ENCODE peak calls at places on chromosomes 4 and X, in ten cellular contexts. One of them, this sample, is unnamed.

GRCh38 chrX:109740076-109740809 is 7.2 kb upstream of the ACSL4 start:
- DNase-seq in natural killer cell: no peak
- DNase-seq in cerebellum: no peak
- DNase-seq in pancreas: no peak
- DNase-seq in psoas muscle: no peak
- DNase-seq in SW480: no peak
- DNase-seq in activated T-helper 1 cell treated with anti-CD3 and anti-CD28 coated beads, Interleukin-2, amount 50 U/mL, for 16 hours: no peak
- DNase-seq in iris pigment epithelial cell: peak; percentile 84
- DNase-seq in NCI-H446: no peak
- DNase-seq in Right ventricle myocardium inferior: no peak
- DNase-seq in this sample: peak; percentile 69

GRCh38 chr4:26000274-26000950 is 86.4 kb downstream of the SMIM20 start:
- DNase-seq in natural killer cell: no peak
- DNase-seq in cerebellum: no peak
- DNase-seq in pancreas: no peak
- DNase-seq in psoas muscle: no peak
- DNase-seq in SW480: no peak
- DNase-seq in activated T-helper 1 cell treated with anti-CD3 and anti-CD28 coated beads, Interleukin-2, amount 50 U/mL, for 16 hours: no peak
- DNase-seq in iris pigment epithelial cell: peak; percentile 9
- DNase-seq in NCI-H446: no peak
- DNase-seq in Right ventricle myocardium inferior: no peak
- DNase-seq in this sample: no peak

GRCh38 chr4:15894923-15895411 is 43.6 kb downstream of the FGFBP1 start:
- DNase-seq in natural killer cell: no peak
- DNase-seq in cerebellum: no peak
- DNase-seq in pancreas: no peak
- DNase-seq in psoas muscle: no peak
- DNase-seq in SW480: no peak
- DNase-seq in activated T-helper 1 cell treated with anti-CD3 and anti-CD28 coated beads, Interleukin-2, amount 50 U/mL, for 16 hours: no peak
- DNase-seq in iris pigment epithelial cell: peak; percentile 50
- DNase-seq in NCI-H446: no peak
- DNase-seq in Right ventricle myocardium inferior: no peak
- DNase-seq in this sample: peak; percentile 15

GRCh38 chr4:121656269-121656641 is 40.5 kb downstream of the ANXA5 start:
- DNase-seq in natural killer cell: no peak
- DNase-seq in cerebellum: no peak
- DNase-seq in pancreas: no peak
- DNase-seq in psoas muscle: no peak
- DNase-seq in SW480: peak; percentile 56
- DNase-seq in activated T-helper 1 cell treated with anti-CD3 and anti-CD28 coated beads, Interleukin-2, amount 50 U/mL, for 16 hours: no peak
- DNase-seq in iris pigment epithelial cell: peak; percentile 84
- DNase-seq in NCI-H446: peak; percentile 50
- DNase-seq in Right ventricle myocardium inferior: no peak
- DNase-seq in this sample: peak; percentile 35

GRCh38 chrX:142005532-142005931 is 101.8 kb downstream of the MAGEC1 start:
- DNase-seq in natural killer cell: no peak
- DNase-seq in cerebellum: no peak
- DNase-seq in pancreas: no peak
- DNase-seq in psoas muscle: no peak
- DNase-seq in SW480: no peak
- DNase-seq in activated T-helper 1 cell treated with anti-CD3 and anti-CD28 coated beads, Interleukin-2, amount 50 U/mL, for 16 hours: no peak
- DNase-seq in iris pigment epithelial cell: no peak
- DNase-seq in NCI-H446: no peak
- DNase-seq in Right ventricle myocardium inferior: no peak
- DNase-seq in this sample: no peak

GRCh38 chr4:169397762-169398161 is 127.0 kb upstream of the SH3RF1 start:
- DNase-seq in natural killer cell: no peak
- DNase-seq in cerebellum: no peak
- DNase-seq in pancreas: no peak
- DNase-seq in psoas muscle: no peak
- DNase-seq in SW480: no peak
- DNase-seq in activated T-helper 1 cell treated with anti-CD3 and anti-CD28 coated beads, Interleukin-2, amount 50 U/mL, for 16 hours: no peak
- DNase-seq in iris pigment epithelial cell: peak; percentile 65
- DNase-seq in NCI-H446: peak; percentile 13
- DNase-seq in Right ventricle myocardium inferior: no peak
- DNase-seq in this sample: peak; percentile 22

GRCh38 chr4:40294339-40294738 is 40.8 kb upstream of the CHRNA9 start:
- DNase-seq in natural killer cell: no peak
- DNase-seq in cerebellum: no peak
- DNase-seq in pancreas: no peak
- DNase-seq in psoas muscle: no peak
- DNase-seq in SW480: no peak
- DNase-seq in activated T-helper 1 cell treated with anti-CD3 and anti-CD28 coated beads, Interleukin-2, amount 50 U/mL, for 16 hours: no peak
- DNase-seq in iris pigment epithelial cell: no peak
- DNase-seq in NCI-H446: no peak
- DNase-seq in Right ventricle myocardium inferior: no peak
- DNase-seq in this sample: no peak

GRCh38 chrX:3370656-3371055 is 24.2 kb upstream of the MXRA5 start:
- DNase-seq in natural killer cell: no peak
- DNase-seq in cerebellum: no peak
- DNase-seq in pancreas: no peak
- DNase-seq in psoas muscle: no peak
- DNase-seq in SW480: no peak
- DNase-seq in activated T-helper 1 cell treated with anti-CD3 and anti-CD28 coated beads, Interleukin-2, amount 50 U/mL, for 16 hours: no peak
- DNase-seq in iris pigment epithelial cell: no peak
- DNase-seq in NCI-H446: no peak
- DNase-seq in Right ventricle myocardium inferior: no peak
- DNase-seq in this sample: no peak

GRCh38 chr4:64432674-64433073 is 23.4 kb upstream of the TECRL start:
- DNase-seq in natural killer cell: no peak
- DNase-seq in cerebellum: no peak
- DNase-seq in pancreas: no peak
- DNase-seq in psoas muscle: peak; percentile 16
- DNase-seq in SW480: no peak
- DNase-seq in activated T-helper 1 cell treated with anti-CD3 and anti-CD28 coated beads, Interleukin-2, amount 50 U/mL, for 16 hours: no peak
- DNase-seq in iris pigment epithelial cell: no peak
- DNase-seq in NCI-H446: no peak
- DNase-seq in Right ventricle myocardium inferior: no peak
- DNase-seq in this sample: no peak

GRCh38 chr4:146291313-146291712 is 77.0 kb downstream of the REELD1 start:
- DNase-seq in natural killer cell: no peak
- DNase-seq in cerebellum: no peak
- DNase-seq in pancreas: no peak
- DNase-seq in psoas muscle: no peak
- DNase-seq in SW480: no peak
- DNase-seq in activated T-helper 1 cell treated with anti-CD3 and anti-CD28 coated beads, Interleukin-2, amount 50 U/mL, for 16 hours: no peak
- DNase-seq in iris pigment epithelial cell: no peak
- DNase-seq in NCI-H446: no peak
- DNase-seq in Right ventricle myocardium inferior: no peak
- DNase-seq in this sample: no peak

GRCh38 chr4:181728567-181728966 is 514.6 kb upstream of the TENM3 start:
- DNase-seq in natural killer cell: no peak
- DNase-seq in cerebellum: no peak
- DNase-seq in pancreas: no peak
- DNase-seq in psoas muscle: no peak
- DNase-seq in SW480: no peak
- DNase-seq in activated T-helper 1 cell treated with anti-CD3 and anti-CD28 coated beads, Interleukin-2, amount 50 U/mL, for 16 hours: no peak
- DNase-seq in iris pigment epithelial cell: no peak
- DNase-seq in NCI-H446: no peak
- DNase-seq in Right ventricle myocardium inferior: no peak
- DNase-seq in this sample: no peak

GRCh38 chr4:124253080-124253479 is 459.5 kb downstream of the ANKRD50 start:
- DNase-seq in natural killer cell: no peak
- DNase-seq in cerebellum: no peak
- DNase-seq in pancreas: no peak
- DNase-seq in psoas muscle: no peak
- DNase-seq in SW480: no peak
- DNase-seq in activated T-helper 1 cell treated with anti-CD3 and anti-CD28 coated beads, Interleukin-2, amount 50 U/mL, for 16 hours: no peak
- DNase-seq in iris pigment epithelial cell: no peak
- DNase-seq in NCI-H446: no peak
- DNase-seq in Right ventricle myocardium inferior: no peak
- DNase-seq in this sample: no peak

GRCh38 chrX:11458175-11458574 is 165.0 kb downstream of the AMELX start:
- DNase-seq in natural killer cell: no peak
- DNase-seq in cerebellum: peak; percentile 14
- DNase-seq in pancreas: no peak
- DNase-seq in psoas muscle: no peak
- DNase-seq in SW480: no peak
- DNase-seq in activated T-helper 1 cell treated with anti-CD3 and anti-CD28 coated beads, Interleukin-2, amount 50 U/mL, for 16 hours: no peak
- DNase-seq in iris pigment epithelial cell: no peak
- DNase-seq in NCI-H446: peak; percentile 11
- DNase-seq in Right ventricle myocardium inferior: no peak
- DNase-seq in this sample: no peak

GRCh38 chrX:106220177-106220576 is 52.1 kb downstream of the PWWP3B start:
- DNase-seq in natural killer cell: no peak
- DNase-seq in cerebellum: no peak
- DNase-seq in pancreas: no peak
- DNase-seq in psoas muscle: no peak
- DNase-seq in SW480: no peak
- DNase-seq in activated T-helper 1 cell treated with anti-CD3 and anti-CD28 coated beads, Interleukin-2, amount 50 U/mL, for 16 hours: no peak
- DNase-seq in iris pigment epithelial cell: no peak
- DNase-seq in NCI-H446: no peak
- DNase-seq in Right ventricle myocardium inferior: no peak
- DNase-seq in this sample: no peak

GRCh38 chrX:115960440-115961084 is 210.0 kb upstream of the AGTR2 start:
- DNase-seq in natural killer cell: no peak
- DNase-seq in cerebellum: no peak
- DNase-seq in pancreas: no peak
- DNase-seq in psoas muscle: no peak
- DNase-seq in SW480: no peak
- DNase-seq in activated T-helper 1 cell treated with anti-CD3 and anti-CD28 coated beads, Interleukin-2, amount 50 U/mL, for 16 hours: no peak
- DNase-seq in iris pigment epithelial cell: no peak
- DNase-seq in NCI-H446: no peak
- DNase-seq in Right ventricle myocardium inferior: no peak
- DNase-seq in this sample: no peak

GRCh38 chr4:1784395-1784788 is 8.7 kb upstream of the FGFR3 start:
- DNase-seq in natural killer cell: no peak
- DNase-seq in cerebellum: peak; percentile 82
- DNase-seq in pancreas: no peak
- DNase-seq in psoas muscle: no peak
- DNase-seq in SW480: no peak
- DNase-seq in activated T-helper 1 cell treated with anti-CD3 and anti-CD28 coated beads, Interleukin-2, amount 50 U/mL, for 16 hours: no peak
- DNase-seq in iris pigment epithelial cell: no peak
- DNase-seq in NCI-H446: no peak
- DNase-seq in Right ventricle myocardium inferior: no peak
- DNase-seq in this sample: no peak

GRCh38 chr4:153222162-153222789 is 18.0 kb downstream of the TRIM2 start:
- DNase-seq in natural killer cell: no peak
- DNase-seq in cerebellum: peak; percentile 71
- DNase-seq in pancreas: no peak
- DNase-seq in psoas muscle: peak; percentile 74
- DNase-seq in SW480: no peak
- DNase-seq in activated T-helper 1 cell treated with anti-CD3 and anti-CD28 coated beads, Interleukin-2, amount 50 U/mL, for 16 hours: no peak
- DNase-seq in iris pigment epithelial cell: peak; percentile 90
- DNase-seq in NCI-H446: peak; percentile 57
- DNase-seq in Right ventricle myocardium inferior: peak; percentile 67
- DNase-seq in this sample: peak; percentile 73

GRCh38 chr4:7073526-7074390 is 5.9 kb upstream of the GRPEL1 start:
- DNase-seq in natural killer cell: no peak
- DNase-seq in cerebellum: no peak
- DNase-seq in pancreas: no peak
- DNase-seq in psoas muscle: no peak
- DNase-seq in SW480: peak; percentile 71
- DNase-seq in activated T-helper 1 cell treated with anti-CD3 and anti-CD28 coated beads, Interleukin-2, amount 50 U/mL, for 16 hours: no peak
- DNase-seq in iris pigment epithelial cell: peak; percentile 49
- DNase-seq in NCI-H446: peak; percentile 39
- DNase-seq in Right ventricle myocardium inferior: no peak
- DNase-seq in this sample: no peak

GRCh38 chr4:74037076-74037475 is 1.4 kb downstream of the CXCL3 start:
- DNase-seq in natural killer cell: no peak
- DNase-seq in cerebellum: no peak
- DNase-seq in pancreas: no peak
- DNase-seq in psoas muscle: no peak
- DNase-seq in SW480: no peak
- DNase-seq in activated T-helper 1 cell treated with anti-CD3 and anti-CD28 coated beads, Interleukin-2, amount 50 U/mL, for 16 hours: no peak
- DNase-seq in iris pigment epithelial cell: peak; percentile 5
- DNase-seq in NCI-H446: no peak
- DNase-seq in Right ventricle myocardium inferior: no peak
- DNase-seq in this sample: no peak

GRCh38 chrX:7235071-7235470 is 87.1 kb upstream of the PUDP start:
- DNase-seq in natural killer cell: no peak
- DNase-seq in cerebellum: no peak
- DNase-seq in pancreas: no peak
- DNase-seq in psoas muscle: no peak
- DNase-seq in SW480: no peak
- DNase-seq in activated T-helper 1 cell treated with anti-CD3 and anti-CD28 coated beads, Interleukin-2, amount 50 U/mL, for 16 hours: no peak
- DNase-seq in iris pigment epithelial cell: no peak
- DNase-seq in NCI-H446: no peak
- DNase-seq in Right ventricle myocardium inferior: no peak
- DNase-seq in this sample: no peak

GRCh38 chrX:110180928-110181310 is 137.0 kb downstream of the AMMECR1 start:
- DNase-seq in natural killer cell: no peak
- DNase-seq in cerebellum: no peak
- DNase-seq in pancreas: no peak
- DNase-seq in psoas muscle: no peak
- DNase-seq in SW480: no peak
- DNase-seq in activated T-helper 1 cell treated with anti-CD3 and anti-CD28 coated beads, Interleukin-2, amount 50 U/mL, for 16 hours: no peak
- DNase-seq in iris pigment epithelial cell: peak; percentile 50
- DNase-seq in NCI-H446: no peak
- DNase-seq in Right ventricle myocardium inferior: no peak
- DNase-seq in this sample: peak; percentile 37

GRCh38 chrX:27598312-27598711 is 8.2 kb downstream of the DCAF8L2 start:
- DNase-seq in natural killer cell: no peak
- DNase-seq in cerebellum: no peak
- DNase-seq in pancreas: no peak
- DNase-seq in psoas muscle: no peak
- DNase-seq in SW480: no peak
- DNase-seq in activated T-helper 1 cell treated with anti-CD3 and anti-CD28 coated beads, Interleukin-2, amount 50 U/mL, for 16 hours: no peak
- DNase-seq in iris pigment epithelial cell: peak; percentile 40
- DNase-seq in NCI-H446: no peak
- DNase-seq in Right ventricle myocardium inferior: no peak
- DNase-seq in this sample: no peak

GRCh38 chr4:42149004-42149403 is 3.5 kb downstream of the BEND4 start:
- DNase-seq in natural killer cell: no peak
- DNase-seq in cerebellum: no peak
- DNase-seq in pancreas: no peak
- DNase-seq in psoas muscle: no peak
- DNase-seq in SW480: no peak
- DNase-seq in activated T-helper 1 cell treated with anti-CD3 and anti-CD28 coated beads, Interleukin-2, amount 50 U/mL, for 16 hours: no peak
- DNase-seq in iris pigment epithelial cell: no peak
- DNase-seq in NCI-H446: no peak
- DNase-seq in Right ventricle myocardium inferior: no peak
- DNase-seq in this sample: no peak

GRCh38 chr4:52376107-52376704 is 282.9 kb downstream of the USP46 start:
- DNase-seq in natural killer cell: no peak
- DNase-seq in cerebellum: peak; percentile 42
- DNase-seq in pancreas: no peak
- DNase-seq in psoas muscle: no peak
- DNase-seq in SW480: peak; percentile 23
- DNase-seq in activated T-helper 1 cell treated with anti-CD3 and anti-CD28 coated beads, Interleukin-2, amount 50 U/mL, for 16 hours: no peak
- DNase-seq in iris pigment epithelial cell: peak; percentile 26
- DNase-seq in NCI-H446: peak; percentile 63
- DNase-seq in Right ventricle myocardium inferior: no peak
- DNase-seq in this sample: no peak

GRCh38 chrX:130834149-130834548 is 68.9 kb downstream of the ENOX2 start:
- DNase-seq in natural killer cell: no peak
- DNase-seq in cerebellum: no peak
- DNase-seq in pancreas: no peak
- DNase-seq in psoas muscle: peak; percentile 37
- DNase-seq in SW480: no peak
- DNase-seq in activated T-helper 1 cell treated with anti-CD3 and anti-CD28 coated beads, Interleukin-2, amount 50 U/mL, for 16 hours: no peak
- DNase-seq in iris pigment epithelial cell: no peak
- DNase-seq in NCI-H446: no peak
- DNase-seq in Right ventricle myocardium inferior: no peak
- DNase-seq in this sample: no peak

This sample was measured in HCEC 1CT.